ENCODE peak calls at places on chromosomes 3 and 15, in four cellular contexts. I is HepG2, L is K562, X is GM12878. R is an unnamed sample.

GRCh38 chr3:124168271-124168670 is 176.3 kb upstream of the ROPN1 start:
- DNase-seq in I (no peak), L (no peak), X (no peak), R (no peak)

GRCh38 chr3:169863458-169863899 is 6.3 kb downstream of the LRRC31 start:
- DNase-seq in I (peak; percentile 55), L (peak; percentile 86), X (peak; percentile 61), R (peak; percentile 87)

GRCh38 chr3:129077222-129077621 is 16.6 kb downstream of the GP9 start:
- DNase-seq in I (peak; percentile 77), L (no peak), X (no peak), R (no peak)

GRCh38 chr3:171846594-171846993 is 3.4 kb downstream of the TMEM212 start:
- DNase-seq in I (no peak), L (no peak), X (peak; percentile 80), R (no peak)

GRCh38 chr3:9399746-9400145 is 2.3 kb downstream of the SETD5 start:
- DNase-seq in I (peak; percentile 79), L (peak; percentile 90), X (no peak), R (peak; percentile 49)

GRCh38 chr3:193620650-193621049 is 27.6 kb downstream of the OPA1 start:
- DNase-seq in I (no peak), L (no peak), X (peak; percentile 33), R (no peak)

GRCh38 chr3:131794766-131795381 is 239.9 kb downstream of the CPNE4 start:
- DNase-seq in I (peak; percentile 24), L (peak; percentile 47), X (no peak), R (peak; percentile 54)

GRCh38 chr3:31544634-31545033 is 11.9 kb downstream of the STT3B start:
- DNase-seq in I (peak; percentile 16), L (peak; percentile 81), X (no peak), R (no peak)

GRCh38 chr3:107414325-107414964 is 37.2 kb downstream of the CCDC54 start:
- DNase-seq in I (no peak), L (no peak), X (no peak), R (no peak)

GRCh38 chr3:179896507-179896906 is 140.2 kb downstream of the PEX5L start:
- DNase-seq in I (no peak), L (no peak), X (no peak), R (no peak)

GRCh38 chr15:83709246-83709645 is 55.3 kb downstream of the ADAMTSL3 start:
- DNase-seq in I (no peak), L (no peak), X (no peak), R (no peak)

GRCh38 chr3:78153973-78154372 is 1114.1 kb downstream of the ROBO2 start:
- DNase-seq in I (no peak), L (no peak), X (no peak), R (no peak)

GRCh38 chr3:105867690-105868449 is 942 bp downstream of the CBLB start:
- DNase-seq in I (no peak), L (no peak), X (no peak), R (no peak)

GRCh38 chr15:62145015-62145735 is 19.9 kb downstream of the C2CD4B start:
- DNase-seq in I (no peak), L (no peak), X (no peak), R (no peak)

GRCh38 chr3:4584537-4585249 is 91.5 kb downstream of the ITPR1 start:
- DNase-seq in I (no peak), L (peak; percentile 39), X (peak; percentile 13), R (no peak)

GRCh38 chr15:62745621-62746180 is 296.8 kb upstream of the TPM1 start:
- DNase-seq in I (no peak), L (no peak), X (no peak), R (no peak)

GRCh38 chr3:56132762-56133161 is 335.5 kb downstream of the ERC2 start:
- DNase-seq in I (no peak), L (no peak), X (no peak), R (no peak)

GRCh38 chr15:99126930-99127329 is 22.1 kb downstream of the SYNM start:
- DNase-seq in I (no peak), L (no peak), X (no peak), R (no peak)

GRCh38 chr3:66797916-66798560 is 200.1 kb upstream of the KBTBD8 start:
- DNase-seq in I (no peak), L (no peak), X (no peak), R (peak; percentile 78)

GRCh38 chr3:40677749-40678148 is 153.0 kb downstream of the ZNF621 start:
- DNase-seq in I (no peak), L (no peak), X (no peak), R (no peak)

GRCh38 chr3:39811561-39811960 is 2.2 kb downstream of the MYRIP start:
- DNase-seq in I (no peak), L (no peak), X (no peak), R (no peak)

GRCh38 chr15:77584201-77584600 is 48.5 kb downstream of the LINGO1 start:
- DNase-seq in I (peak; percentile 38), L (peak; percentile 51), X (no peak), R (no peak)

GRCh38 chr15:31080618-31081017 is 20.9 kb downstream of the TRPM1 start:
- DNase-seq in I (no peak), L (peak; percentile 67), X (no peak), R (peak; percentile 91)

GRCh38 chr15:68666120-68666811 is 87.5 kb downstream of the CORO2B start:
- DNase-seq in I (no peak), L (no peak), X (no peak), R (no peak)

GRCh38 chr15:75672646-75673425 is 25.1 kb downstream of the SNX33 start:
- DNase-seq in I (no peak), L (no peak), X (no peak), R (no peak)

GRCh38 chr3:105835606-105836005 is 33.2 kb downstream of the CBLB start:
- DNase-seq in I (no peak), L (no peak), X (no peak), R (no peak)

GRCh38 chr3:8561365-8561764 is 59.7 kb downstream of the LMCD1 start:
- DNase-seq in I (no peak), L (no peak), X (no peak), R (no peak)

GRCh38 chr3:126158016-126158911 is 22.1 kb downstream of the ALDH1L1 start:
- DNase-seq in I (no peak), L (no peak), X (no peak), R (no peak)

GRCh38 chr15:70834999-70835398 is 19.0 kb downstream of the LARP6 start:
- DNase-seq in I (no peak), L (no peak), X (no peak), R (no peak)

GRCh38 chr3:185744997-185745843 is 79.6 kb downstream of the IGF2BP2 start:
- DNase-seq in I (peak; percentile 39), L (no peak), X (peak; percentile 17), R (no peak)

GRCh38 chr3:113268917-113269316 is 57.6 kb downstream of the BOC start:
- DNase-seq in I (no peak), L (no peak), X (no peak), R (no peak)

GRCh38 chr3:157376596-157377300 is 59.9 kb upstream of the PTX3 start:
- DNase-seq in I (no peak), L (no peak), X (no peak), R (no peak)

GRCh38 chr3:78912217-78912616 is 855.6 kb downstream of the ROBO1 start:
- DNase-seq in I (no peak), L (no peak), X (no peak), R (no peak)

GRCh38 chr15:66802087-66803001 is 100.3 kb downstream of the SMAD6 start:
- DNase-seq in I (no peak), L (peak; percentile 38), X (no peak), R (no peak)

GRCh38 chr3:177069514-177070329 is 127.6 kb downstream of the TBL1XR1 start:
- DNase-seq in I (no peak), L (no peak), X (no peak), R (no peak)
- TF ChIP-seq KDM1A in I (no peak), L (no peak), X (no peak), R (no peak)

GRCh38 chr3:52041118-52041847 is 15.1 kb downstream of the DUSP7 start:
- DNase-seq in I (peak; percentile 38), L (no peak), X (no peak), R (no peak)
- TF ChIP-seq BRCA1 in I (no peak), L (no peak), X (no peak), R (no peak)

GRCh38 chr3:37075955-37076354 is 82.6 kb downstream of the MLH1 start:
- DNase-seq in I (no peak), L (no peak), X (no peak), R (no peak)
- TF ChIP-seq KDM1A in I (no peak), L (no peak), X (no peak), R (no peak)

GRCh38 chr3:197285557-197285956 is 12.9 kb downstream of the DLG1 start:
- DNase-seq in I (no peak), L (no peak), X (no peak), R (no peak)

GRCh38 chr3:197286678-197287077 is 11.7 kb downstream of the DLG1 start:
- DNase-seq in I (no peak), L (no peak), X (no peak), R (no peak)

GRCh38 chr3:197292083-197293042 is 6.0 kb downstream of the DLG1 start:
- DNase-seq in I (peak; percentile 54), L (no peak), X (no peak), R (no peak)

GRCh38 chr3:197293605-197294237 is 4.7 kb downstream of the DLG1 start:
- DNase-seq in I (no peak), L (no peak), X (no peak), R (no peak)

DNA sequence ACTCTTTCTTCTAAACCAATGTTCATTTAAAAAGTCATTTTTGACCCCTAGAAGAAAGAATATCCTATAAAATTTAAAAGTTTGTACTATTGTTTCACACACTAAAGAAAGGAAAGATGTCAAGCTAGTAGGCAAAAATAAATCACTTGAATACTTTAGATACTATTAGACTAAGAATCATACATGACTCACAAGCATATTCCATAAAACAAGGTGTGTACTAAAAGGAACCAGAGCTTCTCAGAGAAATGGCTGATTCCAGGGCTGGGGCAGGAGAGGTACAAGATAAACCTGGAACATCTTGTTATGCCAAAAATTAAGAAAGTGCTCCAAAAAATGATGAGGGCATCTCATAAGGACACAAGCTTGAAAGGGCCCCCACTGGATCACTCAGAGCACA is 8.7 kb downstream of the DLG1 start:
- DNase-seq in I (no peak), L (no peak), X (no peak), R (no peak)
- TF ChIP-seq BRCA1 in I (no peak), L (no peak), X (no peak), R (no peak)

GRCh38 chr3:141388823-141389617 is 20.7 kb downstream of the ZBTB38 start:
- DNase-seq in I (peak; percentile 53), L (no peak), X (no peak), R (no peak)
- TF ChIP-seq KDM1A in I (no peak), L (no peak), X (no peak), R (no peak)

GRCh38 chr15:78750566-78750965 is 60.7 kb downstream of the ADAMTS7 start:
- DNase-seq in I (no peak), L (no peak), X (no peak), R (no peak)
- TF ChIP-seq BRCA1 in I (no peak), L (no peak), X (no peak), R (no peak)

DNA sequence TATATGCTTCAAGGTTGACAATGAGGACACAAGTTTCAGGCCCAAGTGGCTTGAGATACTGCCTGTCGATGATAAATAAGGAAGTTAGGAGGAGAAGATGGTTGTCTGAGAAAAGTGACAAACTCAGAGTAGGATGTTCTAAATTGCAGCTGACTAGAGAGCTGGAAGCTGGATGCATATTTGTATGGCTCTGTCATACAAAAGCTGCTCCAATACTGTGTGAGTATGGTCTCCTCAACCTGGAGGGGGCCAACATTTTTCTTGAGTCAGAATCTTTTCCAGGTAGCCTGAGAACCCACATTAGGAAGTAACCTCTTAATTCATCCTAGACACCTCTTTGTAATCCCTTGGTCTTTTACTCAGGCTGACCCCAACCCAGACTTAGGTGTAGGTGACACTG is 28.4 kb upstream of the TPRG1 start:
- DNase-seq in I (no peak), L (no peak), X (no peak), R (no peak)
- TF ChIP-seq KDM1A in I (no peak), L (no peak), X (no peak), R (no peak)